ENCODE peak calls at places on chromosomes 3 and 15, in four cellular contexts. U is CD8-positive, alpha-beta T cell; Z is neural crest cell; M is KG1. O is an unnamed sample.

GRCh38 chr15:55196011-55196410 is 730 bp downstream of the RSL24D1 start:
- DNase-seq in U (no peak), Z (no peak), M (no peak), O (no peak)

GRCh38 chr3:62097121-62097520 is 276.2 kb downstream of the FEZF2 start:
- DNase-seq in U (no peak), Z (no peak), M (no peak), O (no peak)

GRCh38 chr15:78104566-78105500 is 12.5 kb downstream of the SH2D7 start:
- DNase-seq in U (no peak), Z (no peak), M (no peak), O (no peak)

GRCh38 chr3:134623615-134624245 is 27.1 kb downstream of the KY start:
- DNase-seq in U (no peak), Z (no peak), M (no peak), O (no peak)

GRCh38 chr3:87082806-87083440 is 92.0 kb upstream of the VGLL3 start:
- DNase-seq in U (no peak), Z (peak; percentile 10), M (peak; percentile 6), O (peak; percentile 82)

GRCh38 chr3:19202754-19203153 is 54.4 kb downstream of the KCNH8 start:
- DNase-seq in U (no peak), Z (no peak), M (no peak), O (no peak)

GRCh38 chr3:100900671-100901070 is 92.5 kb downstream of the ABI3BP start:
- DNase-seq in U (no peak), Z (no peak), M (no peak), O (no peak)

GRCh38 chr3:27657871-27658270 is 64.3 kb downstream of the EOMES start:
- DNase-seq in U (no peak), Z (no peak), M (no peak), O (no peak)

GRCh38 chr15:69280783-69281182 is 17.9 kb upstream of the PAQR5 start:
- DNase-seq in U (no peak), Z (no peak), M (no peak), O (no peak)